ENCODE peak calls at places on chromosomes 11 and 22, in eight cellular contexts. One of them, this sample, is unnamed.

GRCh38 chr11:34840736-34841386 is 75.3 kb downstream of the APIP start:
- DNase-seq in activated naive CD4-positive, alpha-beta T cell: no peak
- DNase-seq in HCT116: peak; percentile 62
- DNase-seq in uterus: no peak
- DNase-seq in stimulated activated CD4-positive, alpha-beta T cell treated with anti-CD3 and anti-CD28 coated beads, Interleukin-2, amount 100 ng/mL, for 24 hours: no peak
- DNase-seq in nephron progenitor cell: no peak
- DNase-seq in Right ventricle myocardium superior: no peak
- DNase-seq in stimulated activated CD8-positive, alpha-beta memory T cell treated with anti-CD3 and anti-CD28 coated beads, Interleukin-15, amount 100 ng/mL, for 1 hour: no peak
- DNase-seq in this sample: peak; percentile 33

GRCh38 chr11:104327864-104328513 is 164.0 kb upstream of the PDGFD start:
- DNase-seq in stimulated activated CD8-positive, alpha-beta memory T cell treated with anti-CD3 and anti-CD28 coated beads, Interleukin-15, amount 100 ng/mL, for 1 hour: no peak
- DNase-seq in stimulated activated CD4-positive, alpha-beta T cell treated with anti-CD3 and anti-CD28 coated beads, Interleukin-2, amount 100 ng/mL, for 24 hours: no peak
- DNase-seq in Right ventricle myocardium superior: no peak
- DNase-seq in nephron progenitor cell: no peak
- DNase-seq in activated naive CD4-positive, alpha-beta T cell: no peak
- DNase-seq in uterus: no peak
- DNase-seq in HCT116: no peak
- DNase-seq in this sample: no peak

GRCh38 chr11:439315-440064 is 2.3 kb downstream of the ANO9 start:
- DNase-seq in activated naive CD4-positive, alpha-beta T cell: no peak
- DNase-seq in Right ventricle myocardium superior: peak; percentile 30
- DNase-seq in nephron progenitor cell: no peak
- DNase-seq in stimulated activated CD8-positive, alpha-beta memory T cell treated with anti-CD3 and anti-CD28 coated beads, Interleukin-15, amount 100 ng/mL, for 1 hour: no peak
- DNase-seq in HCT116: no peak
- DNase-seq in uterus: no peak
- DNase-seq in stimulated activated CD4-positive, alpha-beta T cell treated with anti-CD3 and anti-CD28 coated beads, Interleukin-2, amount 100 ng/mL, for 24 hours: no peak
- DNase-seq in this sample: no peak

GRCh38 chr11:22244986-22245592 is 52.2 kb downstream of the ANO5 start:
- DNase-seq in activated naive CD4-positive, alpha-beta T cell: no peak
- DNase-seq in uterus: no peak
- DNase-seq in Right ventricle myocardium superior: peak; percentile 35
- DNase-seq in HCT116: peak; percentile 15
- DNase-seq in stimulated activated CD4-positive, alpha-beta T cell treated with anti-CD3 and anti-CD28 coated beads, Interleukin-2, amount 100 ng/mL, for 24 hours: peak; percentile 16
- DNase-seq in nephron progenitor cell: peak; percentile 51
- DNase-seq in stimulated activated CD8-positive, alpha-beta memory T cell treated with anti-CD3 and anti-CD28 coated beads, Interleukin-15, amount 100 ng/mL, for 1 hour: no peak
- DNase-seq in this sample: peak; percentile 8

GRCh38 chr22:46018859-46019258 is 41.9 kb upstream of the WNT7B start:
- DNase-seq in HCT116: no peak
- DNase-seq in nephron progenitor cell: no peak
- DNase-seq in uterus: no peak
- DNase-seq in activated naive CD4-positive, alpha-beta T cell: no peak
- DNase-seq in Right ventricle myocardium superior: no peak
- DNase-seq in stimulated activated CD4-positive, alpha-beta T cell treated with anti-CD3 and anti-CD28 coated beads, Interleukin-2, amount 100 ng/mL, for 24 hours: no peak
- DNase-seq in stimulated activated CD8-positive, alpha-beta memory T cell treated with anti-CD3 and anti-CD28 coated beads, Interleukin-15, amount 100 ng/mL, for 1 hour: no peak
- DNase-seq in this sample: no peak

GRCh38 chr22:19576460-19577421 is 52.5 kb upstream of the CLDN5 start:
- DNase-seq in nephron progenitor cell: peak; percentile 28
- DNase-seq in activated naive CD4-positive, alpha-beta T cell: no peak
- DNase-seq in Right ventricle myocardium superior: peak; percentile 55
- DNase-seq in stimulated activated CD4-positive, alpha-beta T cell treated with anti-CD3 and anti-CD28 coated beads, Interleukin-2, amount 100 ng/mL, for 24 hours: peak; percentile 65
- DNase-seq in stimulated activated CD8-positive, alpha-beta memory T cell treated with anti-CD3 and anti-CD28 coated beads, Interleukin-15, amount 100 ng/mL, for 1 hour: peak; percentile 19
- DNase-seq in uterus: peak; percentile 47
- DNase-seq in HCT116: no peak
- DNase-seq in this sample: no peak

GRCh38 chr11:101326141-101326540 is 196.5 kb upstream of the PGR start:
- DNase-seq in HCT116: no peak
- DNase-seq in stimulated activated CD8-positive, alpha-beta memory T cell treated with anti-CD3 and anti-CD28 coated beads, Interleukin-15, amount 100 ng/mL, for 1 hour: no peak
- DNase-seq in Right ventricle myocardium superior: no peak
- DNase-seq in uterus: no peak
- DNase-seq in activated naive CD4-positive, alpha-beta T cell: no peak
- DNase-seq in stimulated activated CD4-positive, alpha-beta T cell treated with anti-CD3 and anti-CD28 coated beads, Interleukin-2, amount 100 ng/mL, for 24 hours: no peak
- DNase-seq in nephron progenitor cell: no peak
- DNase-seq in this sample: no peak

GRCh38 chr11:10604340-10604748 is 35.9 kb upstream of the LYVE1 start:
- DNase-seq in stimulated activated CD4-positive, alpha-beta T cell treated with anti-CD3 and anti-CD28 coated beads, Interleukin-2, amount 100 ng/mL, for 24 hours: no peak
- DNase-seq in uterus: peak; percentile 57
- DNase-seq in stimulated activated CD8-positive, alpha-beta memory T cell treated with anti-CD3 and anti-CD28 coated beads, Interleukin-15, amount 100 ng/mL, for 1 hour: no peak
- DNase-seq in HCT116: no peak
- DNase-seq in nephron progenitor cell: no peak
- DNase-seq in activated naive CD4-positive, alpha-beta T cell: no peak
- DNase-seq in Right ventricle myocardium superior: peak; percentile 82
- DNase-seq in this sample: no peak

GRCh38 chr11:83162377-83162776 is 5.4 kb downstream of the PCF11 start:
- DNase-seq in stimulated activated CD8-positive, alpha-beta memory T cell treated with anti-CD3 and anti-CD28 coated beads, Interleukin-15, amount 100 ng/mL, for 1 hour: no peak
- DNase-seq in stimulated activated CD4-positive, alpha-beta T cell treated with anti-CD3 and anti-CD28 coated beads, Interleukin-2, amount 100 ng/mL, for 24 hours: no peak
- DNase-seq in Right ventricle myocardium superior: no peak
- DNase-seq in uterus: no peak
- DNase-seq in activated naive CD4-positive, alpha-beta T cell: no peak
- DNase-seq in HCT116: no peak
- DNase-seq in nephron progenitor cell: no peak
- DNase-seq in this sample: no peak

GRCh38 chr11:48116843-48117242 is 99.8 kb upstream of the OR4B1 start:
- DNase-seq in uterus: no peak
- DNase-seq in HCT116: no peak
- DNase-seq in activated naive CD4-positive, alpha-beta T cell: no peak
- DNase-seq in stimulated activated CD8-positive, alpha-beta memory T cell treated with anti-CD3 and anti-CD28 coated beads, Interleukin-15, amount 100 ng/mL, for 1 hour: no peak
- DNase-seq in Right ventricle myocardium superior: no peak
- DNase-seq in nephron progenitor cell: no peak
- DNase-seq in stimulated activated CD4-positive, alpha-beta T cell treated with anti-CD3 and anti-CD28 coated beads, Interleukin-2, amount 100 ng/mL, for 24 hours: no peak
- DNase-seq in this sample: no peak

GRCh38 chr22:49515486-49515885 is 312.2 kb downstream of the BRD1 start:
- DNase-seq in activated naive CD4-positive, alpha-beta T cell: no peak
- DNase-seq in stimulated activated CD4-positive, alpha-beta T cell treated with anti-CD3 and anti-CD28 coated beads, Interleukin-2, amount 100 ng/mL, for 24 hours: no peak
- DNase-seq in Right ventricle myocardium superior: no peak
- DNase-seq in nephron progenitor cell: no peak
- DNase-seq in stimulated activated CD8-positive, alpha-beta memory T cell treated with anti-CD3 and anti-CD28 coated beads, Interleukin-15, amount 100 ng/mL, for 1 hour: no peak
- DNase-seq in uterus: no peak
- DNase-seq in HCT116: no peak
- DNase-seq in this sample: no peak

GRCh38 chr11:76471378-76471777 is 26.6 kb downstream of the EMSY start:
- DNase-seq in stimulated activated CD8-positive, alpha-beta memory T cell treated with anti-CD3 and anti-CD28 coated beads, Interleukin-15, amount 100 ng/mL, for 1 hour: no peak
- DNase-seq in activated naive CD4-positive, alpha-beta T cell: no peak
- DNase-seq in stimulated activated CD4-positive, alpha-beta T cell treated with anti-CD3 and anti-CD28 coated beads, Interleukin-2, amount 100 ng/mL, for 24 hours: no peak
- DNase-seq in Right ventricle myocardium superior: no peak
- DNase-seq in nephron progenitor cell: no peak
- DNase-seq in HCT116: no peak
- DNase-seq in uterus: no peak
- DNase-seq in this sample: no peak

GRCh38 chr11:128492461-128492860 is 94.9 kb downstream of the ETS1 start:
- DNase-seq in activated naive CD4-positive, alpha-beta T cell: no peak
- DNase-seq in Right ventricle myocardium superior: no peak
- DNase-seq in HCT116: no peak
- DNase-seq in nephron progenitor cell: no peak
- DNase-seq in uterus: no peak
- DNase-seq in stimulated activated CD4-positive, alpha-beta T cell treated with anti-CD3 and anti-CD28 coated beads, Interleukin-2, amount 100 ng/mL, for 24 hours: no peak
- DNase-seq in stimulated activated CD8-positive, alpha-beta memory T cell treated with anti-CD3 and anti-CD28 coated beads, Interleukin-15, amount 100 ng/mL, for 1 hour: no peak
- DNase-seq in this sample: no peak

GRCh38 chr11:116563028-116563712 is 209.6 kb downstream of the BUD13 start:
- DNase-seq in HCT116: no peak
- DNase-seq in uterus: no peak
- DNase-seq in stimulated activated CD8-positive, alpha-beta memory T cell treated with anti-CD3 and anti-CD28 coated beads, Interleukin-15, amount 100 ng/mL, for 1 hour: no peak
- DNase-seq in nephron progenitor cell: peak; percentile 28
- DNase-seq in stimulated activated CD4-positive, alpha-beta T cell treated with anti-CD3 and anti-CD28 coated beads, Interleukin-2, amount 100 ng/mL, for 24 hours: no peak
- DNase-seq in Right ventricle myocardium superior: no peak
- DNase-seq in activated naive CD4-positive, alpha-beta T cell: no peak
- DNase-seq in this sample: no peak

GRCh38 chr22:16975155-16975885 is 32.7 kb downstream of the GAB4 start:
- DNase-seq in nephron progenitor cell: no peak
- DNase-seq in activated naive CD4-positive, alpha-beta T cell: no peak
- DNase-seq in uterus: no peak
- DNase-seq in stimulated activated CD4-positive, alpha-beta T cell treated with anti-CD3 and anti-CD28 coated beads, Interleukin-2, amount 100 ng/mL, for 24 hours: no peak
- DNase-seq in HCT116: no peak
- DNase-seq in Right ventricle myocardium superior: no peak
- DNase-seq in stimulated activated CD8-positive, alpha-beta memory T cell treated with anti-CD3 and anti-CD28 coated beads, Interleukin-15, amount 100 ng/mL, for 1 hour: no peak
- DNase-seq in this sample: no peak

GRCh38 chr11:13104619-13105236 is 95.6 kb downstream of the RASSF10 start:
- DNase-seq in stimulated activated CD8-positive, alpha-beta memory T cell treated with anti-CD3 and anti-CD28 coated beads, Interleukin-15, amount 100 ng/mL, for 1 hour: no peak
- DNase-seq in Right ventricle myocardium superior: no peak
- DNase-seq in stimulated activated CD4-positive, alpha-beta T cell treated with anti-CD3 and anti-CD28 coated beads, Interleukin-2, amount 100 ng/mL, for 24 hours: no peak
- DNase-seq in activated naive CD4-positive, alpha-beta T cell: no peak
- DNase-seq in HCT116: no peak
- DNase-seq in uterus: no peak
- DNase-seq in nephron progenitor cell: no peak
- DNase-seq in this sample: no peak

GRCh38 chr22:22770280-22770871 is 117.2 kb upstream of the IGLL5 start:
- DNase-seq in HCT116: no peak
- DNase-seq in Right ventricle myocardium superior: no peak
- DNase-seq in stimulated activated CD4-positive, alpha-beta T cell treated with anti-CD3 and anti-CD28 coated beads, Interleukin-2, amount 100 ng/mL, for 24 hours: peak; percentile 56
- DNase-seq in uterus: no peak
- DNase-seq in nephron progenitor cell: peak; percentile 81
- DNase-seq in activated naive CD4-positive, alpha-beta T cell: no peak
- DNase-seq in stimulated activated CD8-positive, alpha-beta memory T cell treated with anti-CD3 and anti-CD28 coated beads, Interleukin-15, amount 100 ng/mL, for 1 hour: no peak
- DNase-seq in this sample: no peak

GRCh38 chr11:66880484-66881211 is 23.8 kb downstream of the LRFN4 start:
- DNase-seq in Right ventricle myocardium superior: no peak
- DNase-seq in HCT116: no peak
- DNase-seq in nephron progenitor cell: no peak
- DNase-seq in stimulated activated CD8-positive, alpha-beta memory T cell treated with anti-CD3 and anti-CD28 coated beads, Interleukin-15, amount 100 ng/mL, for 1 hour: no peak
- DNase-seq in uterus: no peak
- DNase-seq in activated naive CD4-positive, alpha-beta T cell: no peak
- DNase-seq in stimulated activated CD4-positive, alpha-beta T cell treated with anti-CD3 and anti-CD28 coated beads, Interleukin-2, amount 100 ng/mL, for 24 hours: no peak
- DNase-seq in this sample: no peak

GRCh38 chr11:64829536-64830251 is 14.8 kb downstream of the CDC42BPG start:
- DNase-seq in stimulated activated CD4-positive, alpha-beta T cell treated with anti-CD3 and anti-CD28 coated beads, Interleukin-2, amount 100 ng/mL, for 24 hours: no peak
- DNase-seq in stimulated activated CD8-positive, alpha-beta memory T cell treated with anti-CD3 and anti-CD28 coated beads, Interleukin-15, amount 100 ng/mL, for 1 hour: no peak
- DNase-seq in HCT116: no peak
- DNase-seq in nephron progenitor cell: no peak
- DNase-seq in activated naive CD4-positive, alpha-beta T cell: no peak
- DNase-seq in Right ventricle myocardium superior: no peak
- DNase-seq in uterus: no peak
- DNase-seq in this sample: no peak

GRCh38 chr11:28654191-28654590 is 546.0 kb downstream of the METTL15 start:
- DNase-seq in stimulated activated CD4-positive, alpha-beta T cell treated with anti-CD3 and anti-CD28 coated beads, Interleukin-2, amount 100 ng/mL, for 24 hours: no peak
- DNase-seq in uterus: no peak
- DNase-seq in Right ventricle myocardium superior: no peak
- DNase-seq in nephron progenitor cell: no peak
- DNase-seq in stimulated activated CD8-positive, alpha-beta memory T cell treated with anti-CD3 and anti-CD28 coated beads, Interleukin-15, amount 100 ng/mL, for 1 hour: no peak
- DNase-seq in activated naive CD4-positive, alpha-beta T cell: no peak
- DNase-seq in HCT116: no peak
- DNase-seq in this sample: no peak

GRCh38 chr11:2860636-2861035 is 24.9 kb downstream of the CDKN1C start:
- DNase-seq in nephron progenitor cell: no peak
- DNase-seq in uterus: no peak
- DNase-seq in Right ventricle myocardium superior: no peak
- DNase-seq in stimulated activated CD4-positive, alpha-beta T cell treated with anti-CD3 and anti-CD28 coated beads, Interleukin-2, amount 100 ng/mL, for 24 hours: no peak
- DNase-seq in activated naive CD4-positive, alpha-beta T cell: no peak
- DNase-seq in stimulated activated CD8-positive, alpha-beta memory T cell treated with anti-CD3 and anti-CD28 coated beads, Interleukin-15, amount 100 ng/mL, for 1 hour: no peak
- DNase-seq in HCT116: no peak
- DNase-seq in this sample: no peak